ENCODE peak calls at places on chromosomes 1 and 21, in eight cellular contexts. E, M, A, P, J, L, O and C are unnamed samples.

GRCh38 chr1:178134061-178134460 is 40.2 kb downstream of the RASAL2 start:
- DNase-seq in E (peak), M (no peak), A (no peak), P (peak), J (no peak), L (peak), O (peak), C (peak)

GRCh38 chr21:34008618-34009017 is 64.8 kb upstream of the MRPS6 start:
- DNase-seq in E (no peak), M (no peak), A (no peak), P (no peak), J (no peak), L (no peak), O (no peak), C (no peak)

GRCh38 chr1:62918706-62919105 is 134.8 kb downstream of the ATG4C start:
- DNase-seq in E (no peak), M (no peak), A (no peak), P (no peak), J (no peak), L (no peak), O (no peak), C (no peak)

GRCh38 chr1:202694354-202694753 is 15.9 kb downstream of the SYT2 start:
- DNase-seq in E (no peak), M (no peak), A (no peak), P (no peak), J (no peak), L (no peak), O (no peak), C (no peak)

GRCh38 chr21:44456915-44457736 is 1.8 kb downstream of the LRRC3 start:
- DNase-seq in E (no peak), M (no peak), A (no peak), P (no peak), J (no peak), L (no peak), O (no peak), C (no peak)

GRCh38 chr1:25245393-25245792 is 1.9 kb downstream of the RSRP1 start:
- DNase-seq in E (no peak), M (no peak), A (no peak), P (no peak), J (no peak), L (no peak), O (no peak), C (no peak)

GRCh38 chr1:14443164-14443787 is 155.2 kb upstream of the KAZN start:
- DNase-seq in E (no peak), M (no peak), A (no peak), P (no peak), J (no peak), L (no peak), O (peak), C (peak)

GRCh38 chr1:230345139-230345885 is 80.8 kb downstream of the PGBD5 start:
- DNase-seq in E (no peak), M (no peak), A (no peak), P (no peak), J (no peak), L (no peak), O (no peak), C (no peak)

GRCh38 chr1:63152572-63152971 is 169.8 kb upstream of the FOXD3 start:
- DNase-seq in E (no peak), M (no peak), A (no peak), P (no peak), J (no peak), L (no peak), O (peak), C (peak)

GRCh38 chr21:43585924-43586411 is 73.3 kb downstream of the HSF2BP start:
- DNase-seq in E (no peak), M (no peak), A (no peak), P (peak), J (no peak), L (peak), O (peak), C (peak)

GRCh38 chr1:181086926-181087325 is 1.6 kb upstream of the IER5 start:
- DNase-seq in E (no peak), M (no peak), A (no peak), P (peak), J (no peak), L (no peak), O (peak), C (no peak)

GRCh38 chr1:9652379-9653194 is 1.1 kb downstream of the PIK3CD start:
- DNase-seq in E (peak), M (peak), A (peak), P (peak), J (peak), L (no peak), O (no peak), C (no peak)

GRCh38 chr1:201309420-201309819 is 26.1 kb downstream of the PKP1 start:
- DNase-seq in E (peak), M (no peak), A (peak), P (peak), J (peak), L (no peak), O (peak), C (peak)

GRCh38 chr21:22342855-22343254 is 1344.6 kb downstream of the NCAM2 start:
- DNase-seq in E (no peak), M (no peak), A (no peak), P (no peak), J (no peak), L (no peak), O (no peak), C (no peak)

GRCh38 chr1:40838980-40839942 is 22.9 kb downstream of the CITED4 start:
- DNase-seq in E (no peak), M (no peak), A (no peak), P (no peak), J (no peak), L (no peak), O (no peak), C (peak)

GRCh38 chr1:228236744-228237143 is 28.9 kb downstream of the OBSCN start:
- DNase-seq in E (peak), M (peak), A (no peak), P (peak), J (no peak), L (no peak), O (peak), C (peak)

GRCh38 chr1:187491082-187491720 is 662.5 kb downstream of the PLA2G4A start:
- DNase-seq in E (no peak), M (no peak), A (no peak), P (peak), J (no peak), L (peak), O (peak), C (no peak)

GRCh38 chr21:39346671-39347327 is 2.1 kb downstream of the HMGN1 start:
- DNase-seq in E (no peak), M (no peak), A (no peak), P (no peak), J (no peak), L (no peak), O (no peak), C (no peak)

GRCh38 chr1:183023146-183023600 is at the start of gene LAMC1:
- DNase-seq in E (peak), M (peak), A (no peak), P (peak), J (peak), L (peak), O (peak), C (peak)

GRCh38 chr1:211088156-211088555 is 45.8 kb downstream of the KCNH1 start:
- DNase-seq in E (no peak), M (no peak), A (no peak), P (no peak), J (no peak), L (no peak), O (no peak), C (no peak)

GRCh38 chr1:115299266-115299665 is 38.8 kb downstream of the NGF start:
- DNase-seq in E (peak), M (no peak), A (no peak), P (no peak), J (no peak), L (no peak), O (no peak), C (peak)

GRCh38 chr1:18883636-18884418 is 18.5 kb downstream of the ALDH4A1 start:
- DNase-seq in E (peak), M (peak), A (peak), P (peak), J (no peak), L (no peak), O (peak), C (peak)

GRCh38 chr1:21324368-21325137 is 34.3 kb upstream of the ECE1 start:
- DNase-seq in E (peak), M (peak), A (peak), P (peak), J (peak), L (peak), O (peak), C (peak)

GRCh38 chr1:200890818-200891773 is 3.6 kb upstream of the INAVA start:
- DNase-seq in E (peak), M (peak), A (no peak), P (peak), J (no peak), L (no peak), O (peak), C (peak)

GRCh38 chr1:2225029-2225428 is 3.1 kb upstream of the SKI start:
- DNase-seq in E (no peak), M (no peak), A (no peak), P (no peak), J (no peak), L (no peak), O (no peak), C (no peak)

GRCh38 chr1:30942326-30942978 is 33.9 kb upstream of the SDC3 start:
- DNase-seq in E (no peak), M (no peak), A (no peak), P (no peak), J (no peak), L (no peak), O (no peak), C (no peak)

GRCh38 chr1:26826261-26827201 is at the start of gene ZDHHC18:
- DNase-seq in E (peak), M (peak), A (peak), P (peak), J (peak), L (no peak), O (peak), C (peak)

GRCh38 chr1:17405898-17406759 is 33.3 kb downstream of the RCC2 start:
- DNase-seq in E (peak), M (peak), A (peak), P (peak), J (peak), L (peak), O (peak), C (peak)

GRCh38 chr1:231192620-231193163 is 30.8 kb downstream of the TRIM67 start:
- DNase-seq in E (peak), M (no peak), A (no peak), P (no peak), J (peak), L (no peak), O (peak), C (peak)

GRCh38 chr1:33149453-33150190 is 32.2 kb downstream of the TRIM62 start:
- DNase-seq in E (peak), M (no peak), A (no peak), P (no peak), J (no peak), L (no peak), O (peak), C (no peak)